ENCODE peak calls at places on chromosomes 13 and 19, in seven cellular contexts. X is RWPE2, I is endothelial cell of umbilical vein, V is cardiac muscle cell, P is uterus, M is astrocyte, A is tibial nerve. B is an unnamed sample.

GRCh38 chr19:55619264-55619663 is 5.1 kb downstream of the ZNF784 start:
- DNase-seq in X (no peak), I (no peak), V (no peak), P (no peak), M (no peak), A (no peak), B (no peak)

GRCh38 chr13:91058066-91058465 is 289.4 kb upstream of the MIR17HG start:
- DNase-seq in X (no peak), I (no peak), V (peak; percentile 66), P (no peak), M (peak; percentile 9), A (no peak), B (no peak)

GRCh38 chr19:50293263-50294004 is 35.7 kb downstream of the KCNC3 start:
- DNase-seq in X (no peak), I (no peak), V (no peak), P (no peak), M (no peak), A (no peak), B (no peak)

GRCh38 chr13:51050021-51050886 is 60.8 kb downstream of the C13orf42 start:
- DNase-seq in X (no peak), I (no peak), V (no peak), P (no peak), M (no peak), A (no peak), B (no peak)

GRCh38 chr13:29758591-29759114 is 91.8 kb downstream of the UBL3 start:
- DNase-seq in X (no peak), I (no peak), V (no peak), P (no peak), M (no peak), A (no peak), B (no peak)

GRCh38 chr13:20869540-20869939 is 33.0 kb downstream of the XPO4 start:
- DNase-seq in X (no peak), I (peak; percentile 30), V (no peak), P (no peak), M (no peak), A (no peak), B (no peak)

GRCh38 chr13:47549219-47549752 is 451.8 kb downstream of the SUCLA2 start:
- DNase-seq in X (no peak), I (no peak), V (no peak), P (no peak), M (no peak), A (no peak), B (no peak)

GRCh38 chr13:83332751-83333150 is 549.5 kb downstream of the SLITRK1 start:
- DNase-seq in X (no peak), I (no peak), V (no peak), P (no peak), M (no peak), A (no peak), B (no peak)

GRCh38 chr19:38691938-38692457 is 44.5 kb downstream of the ACTN4 start:
- DNase-seq in X (peak; percentile 85), I (no peak), V (no peak), P (peak; percentile 95), M (peak; percentile 97), A (no peak), B (no peak)

GRCh38 chr19:32555786-32556185 is 25.2 kb upstream of the PDCD5 start:
- DNase-seq in X (no peak), I (no peak), V (no peak), P (no peak), M (no peak), A (no peak), B (no peak)

GRCh38 chr13:31431722-31432137 is 232.0 kb downstream of the B3GLCT start:
- DNase-seq in X (no peak), I (peak; percentile 33), V (peak; percentile 67), P (peak; percentile 67), M (peak; percentile 6), A (peak; percentile 76), B (peak; percentile 77)

GRCh38 chr19:33795370-33796163 is 1.1 kb upstream of the KCTD15 start:
- DNase-seq in X (no peak), I (peak; percentile 88), V (peak; percentile 95), P (peak; percentile 80), M (peak; percentile 76), A (peak; percentile 45), B (peak; percentile 75)

GRCh38 chr13:102771298-102772041 is 2.1 kb downstream of the TEX30 start:
- DNase-seq in X (no peak), I (no peak), V (no peak), P (no peak), M (no peak), A (no peak), B (no peak)

GRCh38 chr13:98447881-98448641 is 128.8 kb downstream of the STK24 start:
- DNase-seq in X (no peak), I (peak; percentile 45), V (peak; percentile 82), P (peak; percentile 63), M (peak; percentile 12), A (peak; percentile 66), B (peak; percentile 75)

GRCh38 chr19:42250666-42251531 is 4.0 kb downstream of the ERF start:
- DNase-seq in X (no peak), I (peak; percentile 39), V (no peak), P (peak; percentile 47), M (no peak), A (no peak), B (no peak)

GRCh38 chr13:34731486-34731885 is 210.6 kb upstream of the NBEA start:
- DNase-seq in X (no peak), I (no peak), V (no peak), P (no peak), M (no peak), A (no peak), B (peak; percentile 8)

GRCh38 chr13:31950121-31950810 is 81.3 kb upstream of the FRY start:
- DNase-seq in X (no peak), I (no peak), V (no peak), P (no peak), M (no peak), A (no peak), B (no peak)

GRCh38 chr19:55601127-55601526 is 1.0 kb downstream of the ZNF524 start:
- DNase-seq in X (no peak), I (no peak), V (no peak), P (no peak), M (no peak), A (no peak), B (no peak)

DNA sequence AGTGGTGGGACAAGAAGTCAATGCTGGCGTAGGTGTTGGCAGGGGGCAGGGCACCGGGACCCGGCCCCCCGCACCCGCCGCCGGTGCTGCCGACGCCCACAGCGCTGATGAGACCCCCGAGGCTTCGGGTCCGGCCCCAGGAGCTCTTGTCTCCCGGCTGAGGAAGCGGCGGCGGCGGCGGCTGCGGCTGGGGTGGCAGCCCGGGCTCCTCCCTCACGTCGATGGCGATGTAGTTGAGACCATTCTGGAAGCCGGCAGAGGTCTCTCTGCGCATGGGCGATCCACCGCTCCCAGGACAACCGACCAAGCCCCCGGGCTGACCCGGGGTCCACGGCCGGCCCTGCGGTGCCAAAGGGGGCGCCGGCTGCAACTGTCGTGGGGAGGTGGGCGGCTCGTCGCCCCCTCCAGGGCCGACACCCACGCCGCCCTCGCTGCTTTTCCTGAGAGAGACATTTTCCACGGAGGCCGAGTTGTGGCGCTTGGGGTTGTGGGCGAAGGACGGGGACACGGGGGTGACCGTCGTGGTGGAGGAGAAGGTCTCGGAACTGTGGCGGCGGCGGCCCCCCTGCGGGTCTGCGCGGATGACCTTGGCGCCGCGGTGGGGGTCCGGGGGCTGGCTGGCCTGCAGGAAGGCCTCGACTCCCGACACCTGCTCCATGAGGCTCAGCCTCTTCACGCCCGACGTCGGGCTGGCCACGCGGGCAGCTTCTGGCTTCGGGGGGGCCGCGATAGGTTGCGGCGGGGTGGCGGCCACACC is 4.1 kb downstream of the IRS2 start:
- DNase-seq in X (no peak), I (no peak), V (no peak), P (no peak), M (no peak), A (no peak), B (no peak)
- H3K4me1 ChIP-seq in X (peaks cover 26% of the 10 kb centered on the region), I (peaks cover 9% of the 10 kb centered on the region), V (peaks cover 13% of the 10 kb centered on the region), P (peaks cover 16% of the 10 kb centered on the region), M (peaks cover 34% of the 10 kb centered on the region), A (peaks cover 25% of the 10 kb centered on the region), B (peaks cover 27% of the 10 kb centered on the region)

GRCh38 chr19:58009666-58010301 is 7.2 kb upstream of the ZNF606 start:
- DNase-seq in X (peak; percentile 78), I (peak; percentile 75), V (peak; percentile 95), P (peak; percentile 83), M (peak; percentile 70), A (peak; percentile 61), B (no peak)

GRCh38 chr19:58007285-58007684 is 4.7 kb upstream of the ZNF606 start:
- DNase-seq in X (no peak), I (no peak), V (peak; percentile 34), P (no peak), M (no peak), A (no peak), B (no peak)

GRCh38 chr19:58009301-58009665 is 6.7 kb upstream of the ZNF606 start:
- DNase-seq in X (no peak), I (no peak), V (no peak), P (no peak), M (no peak), A (no peak), B (no peak)

DNA sequence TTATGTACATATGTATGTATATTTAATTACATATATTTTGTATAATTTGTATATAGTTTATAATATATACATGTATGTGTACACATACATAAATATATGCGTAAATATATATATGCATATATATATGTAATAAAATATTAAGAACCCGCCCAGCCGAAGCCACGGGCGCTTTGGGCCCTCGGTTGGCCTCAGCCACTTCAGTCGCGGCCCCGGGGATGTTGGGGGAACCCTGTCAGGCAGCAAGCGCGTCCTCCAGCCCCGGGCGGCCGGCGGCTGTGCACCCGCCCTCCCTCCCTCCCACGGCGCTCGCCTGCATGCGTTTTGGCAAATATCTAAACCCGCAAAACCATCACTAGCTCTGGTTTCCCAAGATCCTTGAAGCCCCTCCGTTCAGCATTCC is 7.9 kb upstream of the ZNF606 start:
- DNase-seq in X (no peak), I (no peak), V (no peak), P (no peak), M (no peak), A (no peak), B (no peak)
- H3K4me3 ChIP-seq in X (peak overlapping the region; percentile 39), I (no peak overlapping the region), V (no peak overlapping the region), P (no peak overlapping the region), M (no peak overlapping the region), A (no peak overlapping the region), B (no peak overlapping the region)

GRCh38 chr13:28601581-28601980 is 57.3 kb upstream of the POMP start:
- DNase-seq in X (no peak), I (no peak), V (no peak), P (no peak), M (no peak), A (no peak), B (no peak)

GRCh38 chr13:28607187-28607955 is 51.6 kb upstream of the POMP start:
- DNase-seq in X (no peak), I (no peak), V (no peak), P (no peak), M (no peak), A (no peak), B (no peak)

GRCh38 chr13:28606466-28606865 is 52.5 kb upstream of the POMP start:
- DNase-seq in X (no peak), I (no peak), V (no peak), P (no peak), M (no peak), A (no peak), B (no peak)

GRCh38 chr13:28602580-28602979 is 56.4 kb upstream of the POMP start:
- DNase-seq in X (no peak), I (no peak), V (no peak), P (no peak), M (no peak), A (no peak), B (no peak)

GRCh38 chr13:28603033-28603664 is 55.8 kb upstream of the POMP start:
- DNase-seq in X (no peak), I (no peak), V (no peak), P (no peak), M (no peak), A (no peak), B (no peak)
- H3K27me3 ChIP-seq in X (no peaks in the 10 kb centered on the region), I (peaks cover 9% of the 10 kb centered on the region), V (no peaks in the 10 kb centered on the region), P (no peaks in the 10 kb centered on the region), M (no peaks in the 10 kb centered on the region), A (no peaks in the 10 kb centered on the region), B (no peaks in the 10 kb centered on the region)

GRCh38 chr19:5579697-5580096 is 11.9 kb upstream of the TINCR start:
- DNase-seq in X (no peak), I (no peak), V (no peak), P (no peak), M (no peak), A (no peak), B (no peak)
- H3K4me1 ChIP-seq in X (peaks cover 5% of the 10 kb centered on the region), I (no peaks in the 10 kb centered on the region), V (no peaks in the 10 kb centered on the region), P (no peaks in the 10 kb centered on the region), M (peaks cover 9% of the 10 kb centered on the region), A (peaks cover 4% of the 10 kb centered on the region), B (peaks cover 4% of the 10 kb centered on the region)